ENCODE peak calls at places on chromosomes 5 and 9, in eight cellular contexts. V, Y, K, M, B, N, D and I are unnamed samples.

GRCh38 chr5:17218353-17219005 is 1.0 kb downstream of the BASP1 start:
- DNase-seq in V (no peak), Y (peak), K (no peak), M (no peak), B (peak), N (peak), D (no peak), I (peak)

GRCh38 chr9:92406506-92406905 is 2.1 kb upstream of the OGN start:
- DNase-seq in V (peak), Y (peak), K (no peak), M (no peak), B (no peak), N (no peak), D (no peak), I (peak)

GRCh38 chr5:1763960-1764605 is 35.6 kb downstream of the MRPL36 start:
- DNase-seq in V (no peak), Y (no peak), K (no peak), M (no peak), B (no peak), N (no peak), D (no peak), I (no peak)

GRCh38 chr5:54454602-54455001 is 897 bp upstream of the HSPB3 start:
- DNase-seq in V (no peak), Y (no peak), K (no peak), M (no peak), B (no peak), N (no peak), D (no peak), I (no peak)

GRCh38 chr5:68214472-68215207 is 916 bp upstream of the PIK3R1 start:
- DNase-seq in V (no peak), Y (peak), K (no peak), M (no peak), B (no peak), N (no peak), D (no peak), I (peak)

GRCh38 chr9:114371986-114372917 is 15.5 kb downstream of the AKNA start:
- DNase-seq in V (peak), Y (no peak), K (peak), M (no peak), B (peak), N (peak), D (no peak), I (peak)

GRCh38 chr9:83012160-83012559 is 50.8 kb downstream of the RASEF start:
- DNase-seq in V (no peak), Y (no peak), K (no peak), M (no peak), B (no peak), N (no peak), D (no peak), I (no peak)

GRCh38 chr5:157366741-157367684 is 93.0 kb upstream of the NIPAL4 start:
- DNase-seq in V (no peak), Y (no peak), K (no peak), M (no peak), B (peak), N (no peak), D (no peak), I (no peak)

GRCh38 chr9:82196658-82197057 is 208.1 kb downstream of the SPATA31D1 start:
- DNase-seq in V (no peak), Y (no peak), K (no peak), M (no peak), B (no peak), N (no peak), D (no peak), I (no peak)

GRCh38 chr5:140925806-140926205 is 293 bp upstream of the PCDHAC1 start:
- DNase-seq in V (no peak), Y (no peak), K (no peak), M (no peak), B (no peak), N (no peak), D (no peak), I (no peak)

GRCh38 chr5:63573402-63573801 is 388.8 kb downstream of the HTR1A start:
- DNase-seq in V (no peak), Y (no peak), K (no peak), M (no peak), B (no peak), N (no peak), D (no peak), I (no peak)

GRCh38 chr5:123806644-123807043 is 294.7 kb downstream of the CSNK1G3 start:
- DNase-seq in V (no peak), Y (no peak), K (no peak), M (no peak), B (no peak), N (no peak), D (no peak), I (no peak)

GRCh38 chr5:175690025-175690424 is 32.2 kb downstream of the HRH2 start:
- DNase-seq in V (no peak), Y (no peak), K (no peak), M (no peak), B (no peak), N (no peak), D (no peak), I (peak)

GRCh38 chr5:68215888-68216736 is 556 bp downstream of the PIK3R1 start:
- DNase-seq in V (peak), Y (peak), K (peak), M (peak), B (peak), N (no peak), D (no peak), I (peak)

GRCh38 chr5:73591102-73591695 is 25.7 kb downstream of the UTP15 start:
- DNase-seq in V (peak), Y (peak), K (no peak), M (no peak), B (peak), N (peak), D (peak), I (peak)

GRCh38 chr9:109181284-109181683 is 14.2 kb upstream of the FRRS1L start:
- DNase-seq in V (no peak), Y (no peak), K (no peak), M (no peak), B (no peak), N (no peak), D (no peak), I (no peak)

GRCh38 chr9:134052941-134053340 is 14.9 kb downstream of the BRD3 start:
- DNase-seq in V (no peak), Y (no peak), K (no peak), M (no peak), B (no peak), N (no peak), D (no peak), I (no peak)

GRCh38 chr9:138022121-138022741 is 144.6 kb downstream of the CACNA1B start:
- DNase-seq in V (no peak), Y (no peak), K (no peak), M (peak), B (peak), N (peak), D (peak), I (peak)
- H3K4me3 ChIP-seq in V (no peak), Y (no peak), K (peak), M (no peak), B (no peak), N (no peak), D (no peak), I (no peak)

GRCh38 chr5:181186902-181187499 is 18.0 kb downstream of the TRIM7 start:
- DNase-seq in V (no peak), Y (no peak), K (no peak), M (no peak), B (no peak), N (no peak), D (no peak), I (no peak)
- H3K4me3 ChIP-seq in V (no peak), Y (no peak), K (no peak), M (no peak), B (peak), N (no peak), D (peak), I (no peak)

DNA sequence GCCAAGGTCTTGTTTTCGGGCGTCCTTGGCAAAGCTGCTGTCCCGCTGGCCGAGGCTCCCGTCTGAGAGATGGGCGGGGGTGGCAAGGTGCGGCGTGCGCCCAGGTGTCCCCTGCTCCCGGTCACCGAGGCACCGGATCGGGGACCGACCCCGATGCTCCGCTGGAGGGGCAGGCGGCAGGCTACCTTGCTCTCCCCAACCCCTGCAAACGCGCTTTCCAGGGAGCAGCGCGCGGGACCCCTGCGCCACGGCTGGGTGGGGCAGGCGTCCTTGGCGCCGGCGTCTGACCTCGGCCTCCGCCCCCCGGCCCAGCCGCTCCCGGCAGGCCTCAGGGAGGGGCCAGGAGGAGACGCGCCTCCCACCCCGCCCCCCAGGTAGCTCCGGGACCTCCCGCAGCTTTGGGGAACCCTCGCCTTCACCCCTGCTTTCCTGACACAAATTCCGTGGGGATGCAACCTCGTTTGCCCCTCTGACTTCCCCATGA is 551 bp downstream of the N4BP3 start:
- DNase-seq in V (peak), Y (no peak), K (no peak), M (no peak), B (peak), N (no peak), D (no peak), I (peak)
- H3K4me3 ChIP-seq in V (peak), Y (peak), K (peak), M (peak), B (peak), N (peak), D (peak), I (peak)

DNA sequence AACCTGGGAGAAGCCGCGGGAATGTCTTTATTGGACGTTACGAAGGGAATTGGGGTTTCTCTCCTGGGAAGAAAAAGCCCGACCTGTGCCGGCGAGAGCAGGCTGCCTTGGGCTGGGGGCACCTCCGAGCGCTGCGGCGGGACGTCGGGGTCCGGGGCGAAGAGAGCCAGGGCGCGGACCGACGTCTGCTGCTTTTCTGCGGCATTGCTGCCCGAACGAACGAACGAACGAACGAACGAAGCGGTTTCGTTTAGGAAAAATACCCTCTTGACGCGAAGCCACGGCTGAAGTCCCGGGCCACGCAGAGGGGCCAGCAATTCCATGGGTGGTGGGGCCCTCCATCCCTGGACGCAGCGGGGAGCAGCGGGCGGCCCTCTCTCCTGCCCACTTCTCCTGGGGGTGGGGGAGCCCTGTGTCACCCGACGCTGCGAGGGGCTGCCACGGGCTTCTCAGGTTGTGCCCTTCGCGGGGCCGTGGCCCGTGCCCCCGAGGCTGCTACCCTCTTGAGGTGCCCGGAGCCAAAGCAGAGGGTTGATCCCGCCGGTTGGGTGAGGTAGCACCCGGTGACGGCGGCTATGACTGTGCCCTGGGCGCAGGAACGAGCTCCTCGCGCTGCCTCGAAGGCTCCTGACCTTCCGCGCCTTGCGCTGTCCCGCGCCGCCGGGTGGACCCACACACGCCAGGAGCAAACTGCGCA is 4.9 kb upstream of the PITX1 start:
- DNase-seq in V (no peak), Y (no peak), K (no peak), M (no peak), B (no peak), N (peak), D (no peak), I (no peak)
- H3K4me3 ChIP-seq in V (no peak), Y (peak), K (peak), M (peak), B (no peak), N (no peak), D (peak), I (peak)

GRCh38 chr5:131281133-131281867 is 17.4 kb downstream of the CDC42SE2 start:
- DNase-seq in V (no peak), Y (no peak), K (no peak), M (no peak), B (no peak), N (no peak), D (no peak), I (no peak)

GRCh38 chr5:131280417-131280816 is 16.6 kb downstream of the CDC42SE2 start:
- DNase-seq in V (no peak), Y (no peak), K (no peak), M (no peak), B (no peak), N (no peak), D (no peak), I (no peak)

GRCh38 chr5:131279209-131279608 is 15.4 kb downstream of the CDC42SE2 start:
- DNase-seq in V (no peak), Y (no peak), K (no peak), M (no peak), B (no peak), N (no peak), D (no peak), I (no peak)

GRCh38 chr5:131282235-131282634 is 18.4 kb downstream of the CDC42SE2 start:
- DNase-seq in V (no peak), Y (no peak), K (no peak), M (no peak), B (no peak), N (peak), D (no peak), I (no peak)

DNA sequence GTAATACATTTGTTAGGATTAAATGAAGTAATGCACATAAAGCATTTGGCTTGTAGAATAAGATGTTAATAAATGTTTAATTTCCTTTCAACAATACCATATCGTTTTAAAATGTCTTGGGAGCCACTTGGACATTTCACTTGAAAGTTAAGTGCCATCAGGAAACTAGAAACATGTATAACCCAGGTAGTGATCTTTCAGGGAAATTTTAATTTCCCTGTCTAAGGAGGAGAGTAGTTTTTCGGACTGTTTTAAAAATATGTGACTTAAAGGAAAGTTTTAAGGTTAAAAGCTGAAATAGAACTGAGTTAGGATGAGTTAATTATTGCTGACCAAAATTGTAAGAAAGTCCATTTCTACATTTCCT is 18.0 kb downstream of the CDC42SE2 start:
- DNase-seq in V (no peak), Y (no peak), K (no peak), M (no peak), B (no peak), N (no peak), D (no peak), I (no peak)
- H3K4me3 ChIP-seq in V (peak), Y (peak), K (peak), M (no peak), B (no peak), N (peak), D (no peak), I (peak)

GRCh38 chr5:116764941-116765340 is 190.3 kb upstream of the SEMA6A start:
- DNase-seq in V (no peak), Y (no peak), K (no peak), M (no peak), B (no peak), N (no peak), D (no peak), I (no peak)

GRCh38 chr5:116763987-116764866 is 189.6 kb upstream of the SEMA6A start:
- DNase-seq in V (no peak), Y (no peak), K (no peak), M (no peak), B (no peak), N (peak), D (no peak), I (no peak)

GRCh38 chr5:116769470-116769869 is 194.8 kb upstream of the SEMA6A start:
- DNase-seq in V (no peak), Y (no peak), K (no peak), M (no peak), B (no peak), N (no peak), D (no peak), I (no peak)

GRCh38 chr5:116765441-116765840 is 190.8 kb upstream of the SEMA6A start:
- DNase-seq in V (no peak), Y (no peak), K (no peak), M (no peak), B (no peak), N (peak), D (no peak), I (no peak)

GRCh38 chr5:116766470-116766947 is 191.9 kb upstream of the SEMA6A start:
- DNase-seq in V (no peak), Y (no peak), K (no peak), M (no peak), B (peak), N (peak), D (no peak), I (no peak)
- H3K4me3 ChIP-seq in V (no peak), Y (no peak), K (no peak), M (no peak), B (no peak), N (no peak), D (no peak), I (no peak)

DNA sequence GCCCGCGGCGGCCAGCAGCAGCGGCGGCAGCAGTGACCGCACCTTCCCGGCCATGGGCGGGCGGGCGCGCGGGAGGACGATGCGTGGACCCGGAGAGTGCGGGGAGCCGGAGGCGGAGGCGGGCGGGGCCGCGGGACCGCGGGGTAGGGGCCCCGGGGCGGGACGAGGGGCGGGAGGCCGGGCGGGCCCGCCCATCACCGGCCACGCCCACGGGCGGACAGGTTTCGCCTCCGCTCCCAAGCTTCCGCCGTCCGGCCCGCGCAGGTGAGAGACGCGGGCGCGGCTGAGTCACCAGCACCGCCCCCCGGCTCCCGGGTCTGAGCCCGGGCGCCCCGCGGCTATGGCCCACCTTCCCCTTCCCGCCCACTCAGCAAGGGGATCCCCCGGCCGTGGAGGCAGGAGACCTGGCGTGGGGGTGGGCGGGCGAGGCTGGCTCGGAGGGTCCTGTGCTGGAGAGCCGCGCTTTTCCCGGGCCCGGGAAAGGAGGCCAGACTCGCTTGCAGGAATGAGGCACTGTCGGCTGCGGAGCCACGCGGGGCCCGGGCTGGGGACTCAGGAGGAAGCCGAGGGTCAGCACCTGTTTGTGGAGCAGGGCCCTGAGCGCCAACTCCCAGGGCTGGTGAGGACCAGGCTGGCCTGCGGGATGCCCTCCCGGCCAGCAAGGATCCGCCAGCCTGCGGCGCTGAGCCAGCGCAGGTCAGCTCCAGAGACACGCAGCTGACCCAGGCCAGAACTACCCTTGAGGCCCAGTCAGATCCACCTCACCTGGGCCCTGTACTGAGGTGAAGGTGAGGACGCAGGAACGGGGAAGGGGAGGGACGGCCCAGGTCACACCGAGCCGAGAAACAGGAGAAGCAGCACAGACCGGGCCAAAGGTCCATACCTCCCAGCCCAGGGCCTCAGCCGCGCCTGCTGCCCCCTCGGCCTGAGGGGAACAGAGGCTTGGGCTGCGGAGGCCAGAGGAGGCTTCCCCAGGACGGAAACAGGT is at the start of gene ENTPD2:
- DNase-seq in V (peak), Y (peak), K (peak), M (peak), B (no peak), N (peak), D (no peak), I (peak)
- H3K4me3 ChIP-seq in V (no peak), Y (peak), K (peak), M (peak), B (no peak), N (peak), D (peak), I (peak)